ENCODE peak calls at places on chromosomes 6 and 20, in six cellular contexts. One of them, this sample, is unnamed.

GRCh38 chr6:21023210-21023609 is 489.0 kb downstream of the CDKAL1 start:
- DNase-seq in C1 segment of cervical spinal cord: no peak
- DNase-seq in AG10803: no peak
- DNase-seq in GM03348: no peak
- DNase-seq in activated naive CD4-positive, alpha-beta T cell treated with anti-CD3 and anti-CD28 coated beads for 36 hours: no peak
- DNase-seq in CD8-positive, alpha-beta T cell: no peak
- DNase-seq in this sample: no peak

GRCh38 chr20:22585786-22586493 is 1.6 kb upstream of the FOXA2 start:
- DNase-seq in C1 segment of cervical spinal cord: no peak
- DNase-seq in AG10803: no peak
- DNase-seq in GM03348: no peak
- DNase-seq in activated naive CD4-positive, alpha-beta T cell treated with anti-CD3 and anti-CD28 coated beads for 36 hours: no peak
- DNase-seq in CD8-positive, alpha-beta T cell: no peak
- DNase-seq in this sample: no peak

GRCh38 chr6:754202-754601 is 61.3 kb upstream of the EXOC2 start:
- DNase-seq in C1 segment of cervical spinal cord: no peak
- DNase-seq in AG10803: no peak
- DNase-seq in GM03348: no peak
- DNase-seq in activated naive CD4-positive, alpha-beta T cell treated with anti-CD3 and anti-CD28 coated beads for 36 hours: no peak
- DNase-seq in CD8-positive, alpha-beta T cell: no peak
- DNase-seq in this sample: no peak

GRCh38 chr20:347640-348484 is 951 bp downstream of the NRSN2 start:
- DNase-seq in C1 segment of cervical spinal cord: peak; percentile 75
- DNase-seq in AG10803: peak; percentile 94
- DNase-seq in GM03348: peak; percentile 100
- DNase-seq in activated naive CD4-positive, alpha-beta T cell treated with anti-CD3 and anti-CD28 coated beads for 36 hours: peak; percentile 57
- DNase-seq in CD8-positive, alpha-beta T cell: peak; percentile 21
- DNase-seq in this sample: peak; percentile 51

GRCh38 chr6:524803-525202 is 132.1 kb downstream of the HUS1B start:
- DNase-seq in C1 segment of cervical spinal cord: no peak
- DNase-seq in AG10803: no peak
- DNase-seq in GM03348: no peak
- DNase-seq in activated naive CD4-positive, alpha-beta T cell treated with anti-CD3 and anti-CD28 coated beads for 36 hours: peak; percentile 75
- DNase-seq in CD8-positive, alpha-beta T cell: peak; percentile 21
- DNase-seq in this sample: no peak

GRCh38 chr20:32820000-32820697 is 395 bp downstream of the MAPRE1 start:
- DNase-seq in C1 segment of cervical spinal cord: no peak
- DNase-seq in AG10803: peak; percentile 58
- DNase-seq in GM03348: peak; percentile 83
- DNase-seq in activated naive CD4-positive, alpha-beta T cell treated with anti-CD3 and anti-CD28 coated beads for 36 hours: peak; percentile 76
- DNase-seq in CD8-positive, alpha-beta T cell: peak; percentile 85
- DNase-seq in this sample: peak; percentile 67

GRCh38 chr20:63481503-63481902 is 9.0 kb upstream of the KCNQ2 start:
- DNase-seq in C1 segment of cervical spinal cord: no peak
- DNase-seq in AG10803: no peak
- DNase-seq in GM03348: no peak
- DNase-seq in activated naive CD4-positive, alpha-beta T cell treated with anti-CD3 and anti-CD28 coated beads for 36 hours: no peak
- DNase-seq in CD8-positive, alpha-beta T cell: no peak
- DNase-seq in this sample: no peak

GRCh38 chr6:150028799-150029198 is 3.5 kb upstream of the RAET1L start:
- DNase-seq in C1 segment of cervical spinal cord: no peak
- DNase-seq in AG10803: no peak
- DNase-seq in GM03348: no peak
- DNase-seq in activated naive CD4-positive, alpha-beta T cell treated with anti-CD3 and anti-CD28 coated beads for 36 hours: no peak
- DNase-seq in CD8-positive, alpha-beta T cell: no peak
- DNase-seq in this sample: no peak

GRCh38 chr6:38161754-38162492 is 342.4 kb downstream of the ZFAND3 start:
- DNase-seq in C1 segment of cervical spinal cord: no peak
- DNase-seq in AG10803: no peak
- DNase-seq in GM03348: no peak
- DNase-seq in activated naive CD4-positive, alpha-beta T cell treated with anti-CD3 and anti-CD28 coated beads for 36 hours: no peak
- DNase-seq in CD8-positive, alpha-beta T cell: no peak
- DNase-seq in this sample: no peak

GRCh38 chr6:63140114-63140513 is 71.2 kb upstream of the FKBP1C start:
- DNase-seq in C1 segment of cervical spinal cord: no peak
- DNase-seq in AG10803: no peak
- DNase-seq in GM03348: no peak
- DNase-seq in activated naive CD4-positive, alpha-beta T cell treated with anti-CD3 and anti-CD28 coated beads for 36 hours: no peak
- DNase-seq in CD8-positive, alpha-beta T cell: no peak
- DNase-seq in this sample: no peak

GRCh38 chr6:170225852-170226417 is 64.9 kb downstream of the DLL1 start:
- DNase-seq in C1 segment of cervical spinal cord: no peak
- DNase-seq in AG10803: no peak
- DNase-seq in GM03348: no peak
- DNase-seq in activated naive CD4-positive, alpha-beta T cell treated with anti-CD3 and anti-CD28 coated beads for 36 hours: no peak
- DNase-seq in CD8-positive, alpha-beta T cell: no peak
- DNase-seq in this sample: no peak

GRCh38 chr20:24157213-24157612 is 168.6 kb upstream of the GGTLC1 start:
- DNase-seq in C1 segment of cervical spinal cord: no peak
- DNase-seq in AG10803: no peak
- DNase-seq in GM03348: no peak
- DNase-seq in activated naive CD4-positive, alpha-beta T cell treated with anti-CD3 and anti-CD28 coated beads for 36 hours: no peak
- DNase-seq in CD8-positive, alpha-beta T cell: peak; percentile 11
- DNase-seq in this sample: no peak

GRCh38 chr6:149831380-149831820 is 32.8 kb downstream of the LRP11 start:
- DNase-seq in C1 segment of cervical spinal cord: peak; percentile 49
- DNase-seq in AG10803: no peak
- DNase-seq in GM03348: no peak
- DNase-seq in activated naive CD4-positive, alpha-beta T cell treated with anti-CD3 and anti-CD28 coated beads for 36 hours: no peak
- DNase-seq in CD8-positive, alpha-beta T cell: no peak
- DNase-seq in this sample: no peak

GRCh38 chr20:43988867-43989266 is 74.2 kb downstream of the TOX2 start:
- DNase-seq in C1 segment of cervical spinal cord: no peak
- DNase-seq in AG10803: peak; percentile 52
- DNase-seq in GM03348: peak; percentile 27
- DNase-seq in activated naive CD4-positive, alpha-beta T cell treated with anti-CD3 and anti-CD28 coated beads for 36 hours: no peak
- DNase-seq in CD8-positive, alpha-beta T cell: no peak
- DNase-seq in this sample: no peak

This sample was measured in activated gamma-delta T cell treated with Interleukin-2 at 50 U/mL for 16 hours.